ENCODE peak calls at places on chromosomes 12 and 14, in ten cellular contexts. L is HEK293T; E is fibroblast of the aortic adventitia; A is Caco-2; U is immature natural killer cell; J is HL-60; F is gastrocnemius medialis; B is lower lobe of right lung; W is stimulated activated CD8-positive, alpha-beta memory T cell treated with anti-CD3 and anti-CD28 coated beads, Interleukin-7, amount 100 ng/mL, for 24 hours; P is NCI-H1092. Q is an unnamed sample.
A peak's percentile ranks its signal among the peaks of the same experiment; 100 is the strongest.

GRCh38 chr14:75205586-75205985 is 29.2 kb upstream of the TMED10 start:
- DNase-seq in L (no peak), E (peak; percentile 53), A (no peak), U (no peak), J (peak; percentile 13), F (no peak), B (no peak), W (no peak), P (no peak), Q (no peak)

GRCh38 chr12:25503666-25504065 is 49.4 kb downstream of the LMNTD1 start:
- DNase-seq in L (no peak), E (no peak), A (no peak), U (no peak), J (no peak), F (no peak), B (no peak), W (no peak), P (no peak), Q (no peak)

GRCh38 chr12:98743362-98743953 is 98.4 kb downstream of the APAF1 start:
- DNase-seq in L (peak; percentile 60), E (no peak), A (no peak), U (no peak), J (peak; percentile 36), F (no peak), B (no peak), W (no peak), P (no peak), Q (no peak)

GRCh38 chr12:121061831-121062230 is 22.8 kb upstream of the OASL start:
- DNase-seq in L (no peak), E (peak; percentile 43), A (no peak), U (no peak), J (no peak), F (no peak), B (no peak), W (no peak), P (no peak), Q (no peak)

GRCh38 chr12:89414851-89415250 is 62.5 kb upstream of the DUSP6 start:
- DNase-seq in L (no peak), E (peak; percentile 58), A (no peak), U (no peak), J (no peak), F (no peak), B (no peak), W (no peak), P (no peak), Q (no peak)

GRCh38 chr12:122406701-122407154 is 15.7 kb downstream of the CLIP1 start:
- DNase-seq in L (no peak), E (peak; percentile 95), A (no peak), U (no peak), J (no peak), F (no peak), B (no peak), W (no peak), P (no peak), Q (no peak)

GRCh38 chr14:103207404-103208072 is 84.3 kb downstream of the TNFAIP2 start:
- DNase-seq in L (no peak), E (peak; percentile 57), A (no peak), U (no peak), J (no peak), F (no peak), B (no peak), W (no peak), P (no peak), Q (no peak)

GRCh38 chr14:104143521-104144452 is 5.4 kb downstream of the KIF26A start:
- DNase-seq in L (no peak), E (no peak), A (no peak), U (no peak), J (no peak), F (no peak), B (no peak), W (no peak), P (no peak), Q (no peak)

GRCh38 chr12:107091989-107092641 is 1.2 kb downstream of the CRY1 start:
- DNase-seq in L (peak; percentile 69), E (peak; percentile 97), A (peak; percentile 76), U (peak; percentile 47), J (peak; percentile 58), F (peak; percentile 28), B (no peak), W (no peak), P (peak; percentile 53), Q (peak; percentile 71)

GRCh38 chr14:22980672-22981089 is 1.7 kb downstream of the AJUBA start:
- DNase-seq in L (peak; percentile 36), E (peak; percentile 43), A (peak; percentile 86), U (no peak), J (no peak), F (no peak), B (peak; percentile 65), W (no peak), P (no peak), Q (no peak)

GRCh38 chr14:71143391-71144290 is 236.4 kb downstream of the PCNX1 start:
- DNase-seq in L (no peak), E (peak; percentile 72), A (peak; percentile 74), U (peak; percentile 46), J (peak; percentile 56), F (no peak), B (no peak), W (no peak), P (no peak), Q (no peak)

GRCh38 chr12:132486168-132486567 is 3.8 kb upstream of the FBRSL1 start:
- DNase-seq in L (no peak), E (no peak), A (no peak), U (no peak), J (no peak), F (no peak), B (no peak), W (no peak), P (no peak), Q (no peak)

GRCh38 chr14:63672417-63673180 is 30.9 kb upstream of the WDR89 start:
- DNase-seq in L (no peak), E (no peak), A (no peak), U (no peak), J (no peak), F (no peak), B (no peak), W (no peak), P (no peak), Q (no peak)

GRCh38 chr12:4700621-4701026 is 19.6 kb upstream of the GALNT8 start:
- DNase-seq in L (no peak), E (peak; percentile 93), A (no peak), U (no peak), J (peak; percentile 36), F (peak; percentile 21), B (peak; percentile 49), W (no peak), P (peak; percentile 22), Q (no peak)

GRCh38 chr12:78824918-78825317 is 39.7 kb upstream of the SYT1 start:
- DNase-seq in L (no peak), E (no peak), A (no peak), U (no peak), J (no peak), F (no peak), B (no peak), W (no peak), P (no peak), Q (no peak)

GRCh38 chr14:54709444-54709843 is 142.5 kb downstream of the SAMD4A start:
- DNase-seq in L (no peak), E (no peak), A (no peak), U (no peak), J (no peak), F (no peak), B (no peak), W (no peak), P (no peak), Q (no peak)

GRCh38 chr12:121668750-121669524 is 517 bp downstream of the MORN3 start:
- DNase-seq in L (no peak), E (peak; percentile 49), A (peak; percentile 72), U (peak; percentile 49), J (peak; percentile 33), F (no peak), B (no peak), W (no peak), P (no peak), Q (no peak)

GRCh38 chr14:106691601-106692291 is 1165.4 kb downstream of the TMEM121 start:
- DNase-seq in L (peak; percentile 9), E (no peak), A (peak; percentile 41), U (peak; percentile 57), J (peak; percentile 64), F (no peak), B (peak; percentile 56), W (peak; percentile 53), P (no peak), Q (no peak)

Q was measured in COR-L47.